ENCODE peak calls at places on chromosomes 6 and 20, in four cellular contexts. P is mammary epithelial cell, Z is HepG2, D is PC-3. A is an unnamed sample.

GRCh38 chr6:169051371-169051770 is 202.3 kb downstream of the THBS2 start:
- DNase-seq in D (no peak), Z (no peak), P (no peak), A (peak)

GRCh38 chr6:122730775-122731386 is 48.6 kb upstream of the FABP7 start:
- DNase-seq in Z (peak), D (peak), P (peak), A (no peak)

GRCh38 chr6:131948221-131948661 is 2.9 kb downstream of the CCN2 start:
- DNase-seq in Z (peak), P (no peak), D (no peak), A (peak)

GRCh38 chr6:157688960-157689599 is 134.0 kb upstream of the SNX9 start:
- DNase-seq in Z (no peak), D (peak), P (no peak), A (no peak)

GRCh38 chr6:95742895-95743294 is 165.6 kb downstream of the MANEA start:
- DNase-seq in P (no peak), Z (no peak), D (no peak), A (no peak)

GRCh38 chr6:90110971-90111370 is 185.7 kb downstream of the BACH2 start:
- DNase-seq in Z (no peak), P (no peak), D (no peak), A (no peak)

GRCh38 chr6:127786109-127786508 is 114.7 kb downstream of the THEMIS start:
- DNase-seq in D (no peak), P (no peak), Z (no peak), A (peak)

GRCh38 chr6:129276986-129277385 is 394.0 kb downstream of the LAMA2 start:
- DNase-seq in P (no peak), D (no peak), Z (no peak), A (peak)

GRCh38 chr6:154154389-154154967 is 115.4 kb downstream of the OPRM1 start:
- DNase-seq in Z (peak), D (peak), P (peak), A (peak)

GRCh38 chr20:20003088-20003954 is 13.8 kb upstream of the NAA20 start:
- DNase-seq in D (no peak), P (peak), Z (no peak), A (peak)

GRCh38 chr6:20182926-20183521 is 29.2 kb downstream of the MBOAT1 start:
- DNase-seq in Z (no peak), D (peak), P (peak), A (no peak)

GRCh38 chr6:155341130-155341828 is 27.0 kb upstream of the TFB1M start:
- DNase-seq in Z (peak), D (peak), P (peak), A (peak)

GRCh38 chr20:4195499-4195898 is 180.1 kb upstream of the RNF24 start:
- DNase-seq in P (no peak), D (peak), Z (peak), A (no peak)

GRCh38 chr6:79868098-79868722 is 79.1 kb downstream of the ELOVL4 start:
- DNase-seq in P (peak), Z (peak), D (peak), A (peak)

GRCh38 chr6:17863971-17864754 is 123.3 kb downstream of the KIF13A start:
- DNase-seq in D (peak), P (peak), Z (peak), A (peak)

GRCh38 chr6:11750682-11751081 is 27.9 kb downstream of the ADTRP start:
- DNase-seq in D (no peak), P (no peak), Z (no peak), A (peak)

GRCh38 chr6:61886608-61887259 is 399.3 kb downstream of the KHDRBS2 start:
- DNase-seq in Z (peak), D (peak), P (no peak), A (no peak)

GRCh38 chr6:37083243-37084138 is 78.0 kb downstream of the FGD2 start:
- DNase-seq in Z (peak), P (peak), D (no peak), A (peak)

GRCh38 chr20:51745804-51746203 is 22.4 kb downstream of the ATP9A start:
- DNase-seq in D (no peak), Z (no peak), P (no peak), A (no peak)

GRCh38 chr6:156863504-156863903 is 86.3 kb downstream of the ARID1B start:
- DNase-seq in D (no peak), P (no peak), Z (no peak), A (no peak)

GRCh38 chr20:49386848-49387605 is 95.4 kb downstream of the KCNB1 start:
- DNase-seq in Z (no peak), P (no peak), D (no peak), A (no peak)

GRCh38 chr20:61057313-61058171 is 194.5 kb upstream of the CDH4 start:
- DNase-seq in Z (no peak), P (no peak), D (no peak), A (no peak)

GRCh38 chr20:46752639-46753235 is 43.3 kb downstream of the SLC2A10 start:
- DNase-seq in Z (peak), P (peak), D (peak), A (peak)

GRCh38 chr20:4666001-4666470 is 55.7 kb upstream of the PRND start:
- DNase-seq in D (peak), P (peak), Z (no peak), A (peak)

GRCh38 chr20:45934046-45934586 is 367 bp upstream of the PCIF1 start:
- DNase-seq in P (no peak), Z (no peak), D (peak), A (peak)

GRCh38 chr6:36427781-36428345 is 14.8 kb downstream of the PXT1 start:
- DNase-seq in D (peak), P (peak), Z (no peak), A (peak)

GRCh38 chr6:20696676-20697075 is 162.4 kb downstream of the CDKAL1 start:
- DNase-seq in D (no peak), P (no peak), Z (no peak), A (peak)

GRCh38 chr6:30810813-30811329 is 66.5 kb upstream of the IER3 start:
- DNase-seq in D (peak), P (peak), Z (no peak), A (no peak)
- H2AFZ ChIP-seq in D (no peak), P (no peak), Z (no peak), A (no peak)

GRCh38 chr6:71082033-71082620 is 125.3 kb upstream of the B3GAT2 start:
- DNase-seq in Z (no peak), P (no peak), D (no peak), A (peak)
- H3K9ac ChIP-seq in Z (no peak), P (no peak), D (no peak), A (no peak)

GRCh38 chr6:108121612-108122011 is 44.2 kb upstream of the NR2E1 start:
- DNase-seq in D (no peak), P (no peak), Z (no peak), A (no peak)

GRCh38 chr6:108127056-108127455 is 38.8 kb upstream of the NR2E1 start:
- DNase-seq in P (no peak), D (no peak), Z (no peak), A (no peak)

GRCh38 chr6:108123946-108124345 is 41.9 kb upstream of the NR2E1 start:
- DNase-seq in Z (no peak), D (no peak), P (no peak), A (no peak)

GRCh38 chr6:108120311-108120710 is 45.5 kb upstream of the NR2E1 start:
- DNase-seq in Z (no peak), D (no peak), P (no peak), A (peak)

DNA sequence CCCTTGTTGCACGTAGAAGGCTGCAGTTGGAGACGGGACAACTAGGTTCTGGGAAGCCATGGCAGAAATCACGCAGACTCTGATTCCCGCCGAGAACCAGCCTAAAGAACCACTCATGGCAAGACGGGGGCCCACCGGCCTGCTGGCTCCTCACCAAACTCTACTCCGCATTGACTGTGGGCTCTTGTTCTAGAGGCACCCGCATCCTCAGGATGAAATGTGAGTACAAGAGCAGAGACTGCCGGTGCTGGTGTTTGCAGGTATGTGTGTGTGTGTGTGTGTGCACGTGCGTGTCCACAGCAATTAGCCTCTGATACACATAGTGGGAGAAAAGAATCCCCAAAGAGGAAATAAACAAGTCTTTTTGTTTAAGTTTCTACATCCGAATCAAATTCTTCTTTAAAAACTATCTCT is 42.3 kb upstream of the NR2E1 start:
- DNase-seq in D (no peak), P (no peak), Z (no peak), A (no peak)
- TF ChIP-seq EZH2 in D (no peak), P (no peak), Z (no peak), A (no peak)

GRCh38 chr6:82954937-82955577 is 110.6 kb downstream of the UBE3D start:
- DNase-seq in P (peak), Z (no peak), D (peak), A (peak)

GRCh38 chr6:82957171-82957894 is 108.3 kb downstream of the UBE3D start:
- DNase-seq in P (no peak), D (no peak), Z (no peak), A (peak)

GRCh38 chr6:82954351-82954750 is 111.3 kb downstream of the UBE3D start:
- DNase-seq in P (no peak), Z (no peak), D (peak), A (peak)

GRCh38 chr6:82953871-82954270 is 111.8 kb downstream of the UBE3D start:
- DNase-seq in Z (no peak), P (no peak), D (no peak), A (no peak)

GRCh38 chr6:82955841-82956240 is 109.8 kb downstream of the UBE3D start:
- DNase-seq in Z (no peak), D (peak), P (peak), A (peak)
- H2AFZ ChIP-seq in Z (no peak), D (no peak), P (no peak), A (no peak)

DNA sequence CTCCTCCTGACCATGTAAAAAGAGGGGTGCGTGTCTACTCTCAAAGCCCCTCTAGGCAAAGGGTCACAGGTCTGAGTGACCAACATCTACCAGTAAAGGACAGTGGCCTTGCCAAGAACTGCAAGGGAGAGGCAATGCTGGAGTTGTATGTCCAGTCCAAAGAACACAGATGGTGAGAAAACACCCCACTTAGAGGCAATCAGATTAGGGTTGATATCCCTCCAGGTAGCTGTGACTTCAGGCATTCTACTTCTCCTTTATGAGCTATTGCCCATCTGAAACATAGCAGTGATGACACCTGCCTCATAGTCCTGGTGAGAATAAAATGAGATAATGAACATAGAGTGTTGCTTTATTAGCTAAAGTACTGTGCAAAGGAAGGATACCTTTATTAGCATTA is 50.8 kb upstream of the MAFB start:
- DNase-seq in Z (no peak), D (no peak), P (no peak), A (no peak)
- H3K9ac ChIP-seq in Z (no peak), D (no peak), P (no peak), A (no peak)

DNA sequence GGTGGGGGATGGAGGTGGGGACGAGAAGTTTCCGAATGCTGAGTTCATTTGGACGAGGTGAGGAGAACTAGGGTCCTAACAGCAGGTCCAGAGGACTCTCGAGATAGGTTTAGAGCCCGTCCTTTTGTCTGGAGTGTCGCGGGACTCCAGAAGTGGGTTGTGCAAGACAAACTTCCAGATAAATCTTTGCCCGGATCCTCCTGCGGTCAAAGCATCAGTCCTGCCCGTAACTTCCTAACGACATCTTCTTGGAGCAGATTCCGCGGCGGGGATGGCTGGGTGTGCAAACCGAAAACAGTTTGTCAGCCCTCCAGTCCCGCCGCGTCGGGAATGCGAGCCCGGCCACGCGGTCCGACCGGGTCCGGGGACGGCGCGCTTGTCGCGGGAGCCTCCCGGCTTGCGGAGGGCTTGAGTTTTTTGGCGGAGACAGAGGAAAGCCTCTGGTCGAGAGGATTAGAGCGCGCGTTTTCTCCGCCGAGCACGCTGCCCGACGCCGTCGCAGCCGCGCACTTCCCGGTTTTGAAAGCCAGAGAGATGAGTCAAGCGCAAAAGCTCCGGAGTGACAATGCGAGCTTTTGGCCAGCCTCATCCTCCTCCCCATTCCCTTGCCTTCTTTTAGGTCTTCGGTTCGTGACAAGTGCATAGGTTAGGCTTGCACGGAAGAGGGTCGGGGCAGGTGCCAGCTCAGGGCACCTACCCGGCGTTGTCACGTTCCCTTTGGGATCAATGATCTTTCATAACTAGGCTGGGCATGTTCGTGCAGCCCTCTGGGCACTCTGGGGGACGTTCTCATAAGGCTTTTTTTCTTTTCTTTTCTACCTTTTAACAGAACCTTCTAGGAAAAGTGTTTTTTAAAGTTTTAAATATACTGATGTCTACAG is 91.4 kb upstream of the PRDM1 start:
- DNase-seq in Z (no peak), D (no peak), P (peak), A (peak)
- TF ChIP-seq EZH2 in Z (no peak), D (no peak), P (no peak), A (no peak)

DNA sequence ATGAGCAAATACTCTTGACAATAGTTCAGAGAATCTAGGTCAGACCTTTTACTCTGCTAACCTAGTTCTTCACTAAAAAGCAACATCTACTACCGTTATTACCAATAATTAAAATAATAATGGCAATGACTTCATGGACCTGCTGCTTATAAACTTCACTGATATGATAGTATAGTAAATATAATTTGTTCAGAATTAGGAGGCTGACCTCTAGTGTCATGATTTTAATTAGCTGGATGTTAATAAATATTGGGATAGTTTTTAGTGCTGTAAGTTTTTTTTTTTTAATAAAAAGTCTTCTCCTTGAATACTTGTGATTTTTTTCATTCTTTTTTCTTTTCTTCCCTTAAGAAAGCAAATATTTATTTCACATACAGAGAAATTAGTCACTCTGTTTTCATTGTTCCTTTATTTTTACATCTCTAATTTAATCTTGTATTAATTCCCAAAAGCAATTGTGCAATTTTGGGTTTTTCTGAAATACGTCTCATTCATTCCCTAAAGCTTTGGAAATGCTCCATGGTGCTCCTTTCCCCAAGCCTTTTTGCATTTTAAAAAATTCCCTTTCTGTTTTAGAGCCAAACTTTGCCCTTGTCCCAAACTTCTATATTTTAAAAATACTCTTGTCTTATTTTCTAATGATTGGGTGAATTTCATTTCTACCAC is 46.6 kb upstream of the UST start:
- DNase-seq in Z (no peak), D (no peak), P (peak), A (no peak)
- H2AFZ ChIP-seq in Z (no peak), D (peak), P (peak), A (no peak)

GRCh38 chr20:37845878-37846277 is 57.0 kb upstream of the VSTM2L start:
- DNase-seq in P (no peak), Z (no peak), D (no peak), A (no peak)
- H3K9ac ChIP-seq in P (no peak), Z (no peak), D (no peak), A (no peak)

DNA sequence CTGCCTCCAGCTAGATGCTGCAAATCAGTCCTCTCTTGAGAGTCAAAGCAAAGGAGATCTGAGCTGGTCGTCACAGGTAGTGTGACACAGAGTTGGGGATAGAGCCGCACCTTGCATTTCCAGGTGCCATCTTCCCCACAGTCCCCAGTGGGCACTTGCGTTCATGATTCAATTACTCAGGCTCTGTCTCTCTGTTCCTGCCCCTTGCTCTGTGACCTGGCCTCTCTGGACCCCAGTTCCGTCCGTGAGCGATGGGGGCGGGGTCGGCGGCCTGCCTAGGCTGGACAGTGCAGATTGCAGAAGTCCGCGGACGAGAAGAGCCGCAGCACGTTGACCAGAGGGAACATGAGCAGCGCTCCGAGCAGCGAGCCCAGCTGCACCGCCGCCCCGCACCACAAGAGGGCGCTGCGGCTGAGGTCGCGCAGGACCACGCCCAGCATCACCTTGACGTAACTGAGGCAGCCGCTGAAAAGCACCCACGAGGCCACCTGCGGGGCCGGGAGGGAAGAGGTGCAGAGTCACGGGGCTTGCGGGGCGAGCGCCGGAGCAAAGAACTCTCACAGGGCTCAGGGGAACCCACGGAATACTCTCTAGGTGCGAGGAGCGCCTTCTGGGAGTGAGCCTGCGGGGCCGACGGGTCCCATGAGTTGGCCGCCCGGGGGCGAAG is 7.4 kb downstream of the SLC52A3 start:
- DNase-seq in P (no peak), D (no peak), Z (peak), A (no peak)
- TF ChIP-seq EZH2 in P (no peak), D (no peak), Z (no peak), A (no peak)

GRCh38 chr6:28607990-28608389 is 82.3 kb downstream of the GPX5 start:
- DNase-seq in D (no peak), Z (no peak), P (no peak), A (no peak)

GRCh38 chr6:28606424-28607391 is 81.0 kb downstream of the GPX5 start:
- DNase-seq in P (peak), Z (peak), D (peak), A (peak)

GRCh38 chr6:28598757-28599686 is 73.3 kb downstream of the GPX5 start:
- DNase-seq in Z (no peak), P (no peak), D (no peak), A (no peak)

GRCh38 chr6:28600188-28600587 is 74.5 kb downstream of the GPX5 start:
- DNase-seq in D (no peak), P (no peak), Z (no peak), A (no peak)

GRCh38 chr6:28603920-28604319 is 78.2 kb downstream of the GPX5 start:
- DNase-seq in Z (no peak), P (no peak), D (no peak), A (no peak)
- H2AFZ ChIP-seq in Z (no peak), P (no peak), D (peak), A (no peak)

A was measured in fibroblast of lung.